ENCODE peak calls at places on chromosome 21, in five cellular contexts. G is fibroblast of mammary gland, U is HFF-Myc, L is right lobe of liver, I is astrocyte of the spinal cord. F is an unnamed sample.

GRCh38 chr21:22575165-22575584 is 1577.0 kb downstream of the NCAM2 start:
- DNase-seq in G (no peak), I (no peak), L (no peak), U (no peak), F (no peak)

GRCh38 chr21:39531777-39532333 is 80.1 kb downstream of the SH3BGR start:
- DNase-seq in U (no peak), L (no peak), I (no peak), G (no peak), F (no peak)

GRCh38 chr21:22993822-22994574 is 1995.8 kb downstream of the NCAM2 start:
- DNase-seq in L (no peak), I (no peak), U (no peak), G (no peak), F (no peak)

GRCh38 chr21:42002421-42002958 is 7.7 kb downstream of the ZBTB21 start:
- DNase-seq in L (no peak), U (peak; percentile 52), G (peak; percentile 95), I (peak; percentile 90), F (peak; percentile 89)

GRCh38 chr21:44975720-44976555 is 36.1 kb downstream of the SLX9 start:
- DNase-seq in L (no peak), G (no peak), I (no peak), U (no peak), F (no peak)

GRCh38 chr21:33355996-33356395 is 31.2 kb downstream of the IFNAR1 start:
- DNase-seq in I (no peak), G (no peak), U (no peak), L (no peak), F (no peak)

GRCh38 chr21:38979271-38980196 is 173.8 kb downstream of the ETS2 start:
- DNase-seq in G (peak; percentile 64), I (no peak), U (no peak), L (no peak), F (peak; percentile 62)

GRCh38 chr21:42219606-42220137 is 732 bp downstream of the ABCG1 start:
- DNase-seq in L (no peak), G (no peak), I (no peak), U (no peak), F (no peak)

GRCh38 chr21:44941567-44941966 is 1.7 kb downstream of the SLX9 start:
- DNase-seq in U (no peak), L (no peak), G (no peak), I (no peak), F (no peak)

GRCh38 chr21:34642211-34643075 is 26.4 kb upstream of the CLIC6 start:
- DNase-seq in I (peak; percentile 17), G (no peak), L (no peak), U (no peak), F (peak; percentile 5)

GRCh38 chr21:39119696-39120290 is 63.5 kb downstream of the PSMG1 start:
- DNase-seq in I (no peak), U (no peak), L (no peak), G (no peak), F (no peak)

GRCh38 chr21:39314155-39315027 is 959 bp upstream of the BRWD1 start:
- DNase-seq in L (peak; percentile 52), G (peak; percentile 76), I (peak; percentile 75), U (no peak), F (no peak)

GRCh38 chr21:33458861-33459260 is 20.9 kb downstream of the TMEM50B start:
- DNase-seq in L (peak; percentile 1), G (no peak), U (no peak), I (no peak), F (no peak)

DNA sequence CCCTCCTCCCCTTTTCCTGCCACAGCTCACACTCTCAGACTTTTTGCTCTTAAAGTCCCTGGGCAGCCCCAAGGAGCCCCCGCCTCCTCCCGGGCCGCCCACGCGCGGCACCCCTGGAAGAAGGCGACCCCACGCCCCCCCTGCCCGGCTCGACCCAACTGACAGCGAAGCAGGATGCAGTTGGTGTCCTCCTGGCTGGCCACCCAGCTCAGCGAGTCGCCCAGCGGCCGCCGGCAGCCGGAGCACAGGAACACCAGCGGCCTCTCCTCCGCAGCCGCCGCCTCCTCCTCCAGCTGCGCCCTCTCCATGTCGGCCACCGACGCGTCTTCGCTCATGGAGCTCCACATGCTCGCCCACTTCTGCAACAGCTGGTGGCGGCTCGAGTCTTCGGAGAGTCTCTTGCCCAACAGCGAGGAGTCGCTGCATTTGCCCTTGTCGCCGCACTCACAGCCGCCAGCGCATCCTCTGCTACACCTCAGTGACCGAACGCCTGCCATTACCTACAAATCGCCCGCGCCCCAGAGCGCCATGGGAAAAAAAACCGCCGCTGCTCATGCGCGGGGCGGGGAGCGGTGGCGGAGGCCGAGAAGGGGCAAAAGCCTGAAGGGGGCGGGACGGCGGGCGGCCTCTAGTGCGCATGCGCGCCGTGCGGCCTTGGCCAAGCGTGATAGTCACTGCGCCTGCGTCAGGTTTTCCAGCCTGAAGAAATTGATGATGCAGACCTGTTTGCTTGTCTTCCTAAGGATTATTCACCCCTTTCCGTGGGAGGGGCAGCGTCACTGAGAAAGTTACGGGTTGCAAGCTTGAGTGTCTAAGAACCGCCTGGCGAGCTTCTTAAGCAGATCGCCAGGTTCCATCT is at the start of gene MIS18A:
- DNase-seq in L (peak; percentile 94), U (peak; percentile 81), G (peak; percentile 97), I (peak; percentile 96), F (peak; percentile 80)
- TF ChIP-seq CTCF in L (no peak), U (no peak), G (no peak), I (no peak), F (no peak)

GRCh38 chr21:46284722-46285121 is 689 bp downstream of the MCM3AP start:
- DNase-seq in U (no peak), L (no peak), G (no peak), I (no peak), F (no peak)

GRCh38 chr21:46285206-46285661 is at the start of gene MCM3AP:
- DNase-seq in L (no peak), U (no peak), G (no peak), I (no peak), F (no peak)

GRCh38 chr21:46286668-46286982 is 483 bp downstream of the YBEY start:
- DNase-seq in G (peak; percentile 75), I (no peak), L (no peak), U (no peak), F (no peak)

GRCh38 chr21:46285761-46286667 is at the start of gene YBEY:
- DNase-seq in U (peak; percentile 59), I (peak; percentile 95), L (peak; percentile 91), G (peak; percentile 88), F (peak; percentile 65)

GRCh38 chr21:46284077-46284644 is 1.2 kb downstream of the MCM3AP start:
- DNase-seq in L (no peak), U (no peak), G (peak; percentile 6), I (no peak), F (no peak)
- H3K4me3 ChIP-seq in L (no peak overlapping the region), U (peak overlapping the region; percentile 67), G (peak overlapping the region; percentile 12), I (no peak overlapping the region), F (no peak overlapping the region)

GRCh38 chr21:26850116-26850643 is 5.0 kb upstream of the ADAMTS1 start:
- DNase-seq in L (no peak), U (no peak), G (peak; percentile 63), I (peak; percentile 81), F (no peak)
- TF ChIP-seq CTCF in L (peak; percentile 64), U (peak; percentile 39), G (peak; percentile 67), I (peak; percentile 46), F (peak; percentile 50)

DNA sequence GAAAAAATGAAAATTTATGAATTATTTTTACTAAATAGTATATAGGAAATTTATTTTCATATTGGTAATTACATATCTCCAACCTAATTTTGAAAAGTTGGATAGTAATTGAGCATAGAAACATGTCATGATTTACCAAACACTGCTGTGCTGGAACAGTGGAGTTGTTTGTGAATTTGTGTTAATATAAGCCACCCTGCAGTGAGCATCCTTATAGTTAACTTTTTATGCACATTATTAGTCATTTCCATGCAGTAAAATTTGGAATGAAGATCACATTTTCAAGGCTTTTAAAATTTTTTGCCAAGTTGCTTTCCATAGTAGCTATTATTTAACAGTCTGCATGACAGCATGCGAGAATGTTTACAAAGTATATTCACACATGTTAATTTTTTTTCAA is 78.3 kb downstream of the VPS26C start:
- DNase-seq in U (no peak), G (no peak), I (no peak), L (no peak), F (no peak)
- H3K4me3 ChIP-seq in U (no peak overlapping the region), G (no peak overlapping the region), I (no peak overlapping the region), L (no peak overlapping the region), F (no peak overlapping the region)

GRCh38 chr21:28138272-28138671 is 854.4 kb downstream of the LTN1 start:
- DNase-seq in L (no peak), G (no peak), U (no peak), I (no peak), F (peak; percentile 53)

GRCh38 chr21:28136687-28137086 is 856.0 kb downstream of the LTN1 start:
- DNase-seq in U (no peak), L (no peak), I (no peak), G (no peak), F (peak; percentile 73)

GRCh38 chr21:28133116-28133515 is 859.6 kb downstream of the LTN1 start:
- DNase-seq in U (no peak), L (no peak), G (no peak), I (no peak), F (no peak)

GRCh38 chr21:28132713-28133112 is 860.0 kb downstream of the LTN1 start:
- DNase-seq in G (no peak), L (no peak), U (no peak), I (no peak), F (peak; percentile 62)

DNA sequence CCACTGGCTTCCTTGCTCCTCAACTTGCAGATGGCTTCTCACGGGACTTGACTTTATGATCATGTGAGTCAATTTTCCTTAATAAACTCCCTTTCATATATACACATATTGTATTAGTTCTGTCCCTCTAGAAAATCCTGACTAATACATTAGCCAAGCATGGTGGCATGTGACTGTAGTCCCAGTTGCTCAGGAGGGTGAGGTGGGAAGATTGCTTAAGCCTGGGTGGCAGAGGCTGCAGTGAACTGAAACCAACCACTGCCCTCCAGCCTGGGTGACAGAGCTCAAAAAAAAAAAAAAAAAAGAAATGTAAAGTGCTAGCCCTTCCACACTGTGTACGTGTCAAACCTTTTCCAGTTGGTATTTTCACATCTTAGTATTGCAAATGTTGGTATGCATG is 857.0 kb downstream of the LTN1 start:
- DNase-seq in G (no peak), L (no peak), I (no peak), U (no peak), F (no peak)
- TF ChIP-seq CTCF in G (no peak), L (no peak), I (no peak), U (no peak), F (no peak)

GRCh38 chr21:24302400-24302799 is 1304.9 kb downstream of the MRPL39 start:
- DNase-seq in G (no peak), L (no peak), U (no peak), I (no peak), F (no peak)

GRCh38 chr21:24310780-24311179 is 1296.5 kb downstream of the MRPL39 start:
- DNase-seq in L (no peak), I (no peak), G (no peak), U (no peak), F (no peak)

GRCh38 chr21:24308183-24308582 is 1299.1 kb downstream of the MRPL39 start:
- DNase-seq in U (no peak), I (no peak), L (no peak), G (no peak), F (no peak)
- H3K4me3 ChIP-seq in U (no peak overlapping the region), I (no peak overlapping the region), L (no peak overlapping the region), G (no peak overlapping the region), F (no peak overlapping the region)

GRCh38 chr21:30962013-30962412 is 76.3 kb downstream of the KRTAP19-8 start:
- DNase-seq in L (no peak), G (no peak), U (no peak), I (no peak), F (no peak)
- TF ChIP-seq CTCF in L (no peak), G (no peak), U (no peak), I (no peak), F (no peak)